ENCODE peak calls at places on chromosomes 6 and 20, in four cellular contexts. B is heart left ventricle, H is gastrocnemius medialis, V is upper lobe of left lung. T is an unnamed sample. For H3K9me3 and H3K4me1, the result is how much of the 10 kb centered on the place peaks cover.

GRCh38 chr20:11553603-11554002 is 364.1 kb upstream of the BTBD3 start:
- ATAC-seq in B (no peak), H (no peak), V (no peak), T (no peak)

GRCh38 chr20:40085513-40085912 is 603.5 kb downstream of the MAFB start:
- ATAC-seq in B (no peak), H (no peak), V (no peak), T (no peak)

GRCh38 chr20:63017826-63018411 is 11.2 kb upstream of the BHLHE23 start:
- ATAC-seq in B (no peak), H (no peak), V (no peak), T (peak)

GRCh38 chr20:13147071-13147961 is 73.8 kb upstream of the ISM1 start:
- ATAC-seq in B (peak), H (peak), V (peak), T (no peak)

GRCh38 chr20:23835716-23836115 is 9.2 kb upstream of the CST2 start:
- ATAC-seq in B (no peak), H (no peak), V (no peak), T (no peak)

GRCh38 chr6:143694560-143694959 is 16.8 kb downstream of the PHACTR2 start:
- ATAC-seq in B (no peak), H (no peak), V (no peak), T (no peak)

GRCh38 chr6:7183707-7184106 is 75.9 kb downstream of the RREB1 start:
- ATAC-seq in B (peak), H (no peak), V (no peak), T (no peak)

GRCh38 chr20:25372584-25373336 is 17.9 kb downstream of the ABHD12 start:
- ATAC-seq in B (no peak), H (no peak), V (no peak), T (no peak)

GRCh38 chr20:16241911-16242310 is 331.3 kb downstream of the KIF16B start:
- ATAC-seq in B (peak), H (no peak), V (no peak), T (no peak)

GRCh38 chr6:7143161-7143974 is 35.6 kb downstream of the RREB1 start:
- ATAC-seq in B (no peak), H (no peak), V (no peak), T (no peak)

DNA sequence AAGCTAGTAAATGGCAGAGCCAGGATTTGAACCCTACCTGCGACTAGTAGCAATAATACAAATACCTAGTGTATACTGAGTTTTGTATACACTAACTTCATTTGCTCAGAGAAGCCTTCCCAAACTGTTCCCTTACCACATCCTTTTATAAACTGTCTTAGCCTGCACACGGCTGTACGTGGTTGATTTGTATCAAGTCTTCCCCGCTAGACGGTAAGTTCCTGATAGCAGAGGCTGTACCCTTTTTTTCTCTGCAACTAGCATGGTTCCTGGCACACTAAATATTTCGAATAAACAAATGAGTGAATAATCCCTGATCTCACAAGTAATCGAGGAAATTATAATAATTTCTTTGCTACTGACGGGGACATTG is 636 bp downstream of the RTF2 start:
- ATAC-seq in B (no peak), H (no peak), V (no peak), T (no peak)
- TF ChIP-seq POLR2A in B (no peak), H (no peak), V (no peak), T (no peak)

DNA sequence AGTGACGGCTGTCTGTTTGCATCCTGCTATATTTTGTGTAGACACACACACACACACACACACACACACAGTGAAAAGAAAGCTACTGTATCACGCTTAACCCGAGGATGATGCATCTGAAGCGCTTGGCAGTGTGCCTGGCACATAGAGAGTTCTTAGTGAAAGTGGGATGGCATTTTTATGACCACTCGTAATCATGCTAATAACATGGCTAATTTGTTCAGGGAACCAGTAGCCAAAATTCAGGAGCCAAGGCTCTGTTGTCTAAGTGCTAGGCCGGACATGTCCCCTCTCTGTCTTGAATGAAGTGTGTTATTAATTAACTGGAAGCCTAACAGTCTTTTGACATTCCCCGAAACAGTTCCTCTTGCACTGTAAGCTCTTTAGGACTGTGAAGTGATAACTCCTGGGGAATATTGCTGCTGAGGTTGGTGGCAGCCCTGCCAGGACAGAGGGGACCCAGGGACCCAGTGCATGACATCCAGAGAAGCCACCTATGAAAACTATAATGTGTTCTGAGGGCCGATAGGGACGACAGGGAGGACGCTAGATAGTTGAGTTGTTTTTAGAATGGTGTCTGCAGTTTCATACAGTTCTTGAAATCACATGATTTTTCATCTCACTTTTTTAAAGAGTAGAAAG is 45.0 kb upstream of the IRF4 start:
- ATAC-seq in B (no peak), H (no peak), V (no peak), T (no peak)
- H3K9me3 ChIP-seq in B (under half), H (under half), V (under half), T (under half)

GRCh38 chr6:33030245-33030644 is 20.9 kb upstream of the HLA-DOA start:
- ATAC-seq in B (no peak), H (no peak), V (no peak), T (no peak)
- H3K4me1 ChIP-seq in B (under half), H (under half), V (under half), T (under half)

GRCh38 chr6:43630980-43631619 is 2.0 kb upstream of the GTPBP2 start:
- ATAC-seq in B (no peak), H (no peak), V (no peak), T (no peak)

GRCh38 chr6:43628392-43629103 is 516 bp downstream of the GTPBP2 start:
- ATAC-seq in B (peak), H (no peak), V (no peak), T (no peak)

GRCh38 chr6:43629104-43629504 is at the start of gene GTPBP2:
- ATAC-seq in B (peak), H (peak), V (peak), T (peak)

GRCh38 chr6:43627008-43627825 is 1.8 kb downstream of the GTPBP2 start:
- ATAC-seq in B (peak), H (no peak), V (no peak), T (peak)

GRCh38 chr6:43629505-43630300 is 639 bp upstream of the GTPBP2 start:
- ATAC-seq in B (peak), H (peak), V (peak), T (peak)
- TF ChIP-seq POLR2A in B (peak), H (peak), V (no peak), T (peak)

GRCh38 chr6:137191238-137191637 is 17.8 kb upstream of the IL22RA2 start:
- ATAC-seq in B (peak), H (no peak), V (no peak), T (no peak)
- H3K9me3 ChIP-seq in B (under half), H (under half), V (under half), T (under half)

GRCh38 chr6:112034236-112034990 is 19.5 kb upstream of the CCN6 start:
- ATAC-seq in B (no peak), H (no peak), V (no peak), T (no peak)

GRCh38 chr6:112031956-112032355 is 21.9 kb upstream of the CCN6 start:
- ATAC-seq in B (no peak), H (no peak), V (no peak), T (no peak)

GRCh38 chr6:112036088-112036637 is 17.7 kb upstream of the CCN6 start:
- ATAC-seq in B (no peak), H (no peak), V (no peak), T (no peak)

GRCh38 chr6:112035446-112035845 is 18.5 kb upstream of the CCN6 start:
- ATAC-seq in B (no peak), H (peak), V (peak), T (peak)

GRCh38 chr6:112033824-112034223 is 20.1 kb upstream of the CCN6 start:
- ATAC-seq in B (no peak), H (no peak), V (no peak), T (no peak)
- H3K4me1 ChIP-seq in B (under half), H (under half), V (under half), T (under half)

T was measured in gastroesophageal sphincter.